ENCODE peak calls at places on chromosome 7, in nine cellular contexts. N, A, M, L, W, F, U, B and E are unnamed samples. For H3K4me1, the result is how much of the 10 kb centered on the place peaks cover.

GRCh38 chr7:43645699-43646226 is 62.9 kb downstream of the STK17A start:
- DNase-seq in M (no peak), W (no peak), A (no peak), L (no peak), N (no peak), F (no peak), B (no peak), U (no peak), E (no peak)

GRCh38 chr7:78327718-78328117 is 529.1 kb downstream of the PHTF2 start:
- DNase-seq in W (no peak), B (no peak), F (no peak), N (no peak), A (no peak), U (no peak), L (no peak), M (no peak), E (no peak)

GRCh38 chr7:96337519-96337918 is 15.6 kb upstream of the SLC25A13 start:
- DNase-seq in F (no peak), L (no peak), M (no peak), W (no peak), N (peak), A (no peak), U (no peak), B (no peak), E (no peak)

GRCh38 chr7:44094796-44095592 is 9.2 kb upstream of the AEBP1 start:
- DNase-seq in A (no peak), M (no peak), B (no peak), U (no peak), L (no peak), W (no peak), N (no peak), F (no peak), E (no peak)

GRCh38 chr7:64877714-64878610 is 25.1 kb upstream of the ZNF273 start:
- DNase-seq in U (no peak), N (no peak), L (no peak), W (peak), F (no peak), M (peak), B (peak), A (no peak), E (no peak)

GRCh38 chr7:101126651-101127459 is at the start of gene SERPINE1:
- DNase-seq in U (peak), M (peak), F (peak), N (peak), A (no peak), B (peak), L (peak), W (peak), E (peak)

GRCh38 chr7:108973075-108973474 is 403.4 kb downstream of the DNAJB9 start:
- DNase-seq in B (no peak), M (no peak), F (no peak), W (no peak), L (no peak), N (no peak), U (no peak), A (no peak), E (peak)

GRCh38 chr7:50739744-50740455 is 42.8 kb downstream of the GRB10 start:
- DNase-seq in A (no peak), M (peak), N (no peak), U (no peak), W (no peak), F (no peak), L (peak), B (no peak), E (no peak)

GRCh38 chr7:76302299-76303056 is at the start of gene HSPB1:
- DNase-seq in M (peak), W (peak), A (peak), U (peak), L (peak), N (peak), F (peak), B (peak), E (no peak)

GRCh38 chr7:137423321-137423720 is 79.8 kb upstream of the PTN start:
- DNase-seq in B (no peak), W (no peak), L (no peak), M (no peak), F (peak), N (no peak), U (no peak), A (no peak), E (no peak)

GRCh38 chr7:41097501-41097900 is 605.4 kb downstream of the INHBA start:
- DNase-seq in U (no peak), F (peak), L (no peak), A (no peak), W (no peak), N (no peak), B (no peak), M (no peak), E (no peak)
- H3K4me1 ChIP-seq in U (under half), F (under half), L (under half), A (under half), W (under half), N (under half), B (under half), M (under half), E (under half)

GRCh38 chr7:130904792-130905191 is 170.8 kb upstream of the KLF14 start:
- DNase-seq in W (no peak), F (peak), B (no peak), U (no peak), N (no peak), L (no peak), M (no peak), A (no peak), E (no peak)
- H3K4me1 ChIP-seq in W (half or more), F (under half), B (under half), U (half or more), N (under half), L (under half), M (under half), A (under half), E (under half)

GRCh38 chr7:37481154-37481553 is 32.5 kb upstream of the ELMO1 start:
- DNase-seq in U (no peak), B (no peak), F (no peak), N (no peak), A (no peak), W (no peak), M (no peak), L (no peak), E (no peak)

GRCh38 chr7:37482505-37482904 is 33.8 kb upstream of the ELMO1 start:
- DNase-seq in N (no peak), M (no peak), F (no peak), A (no peak), B (no peak), U (no peak), W (no peak), L (no peak), E (no peak)

GRCh38 chr7:37480642-37481041 is 32.0 kb upstream of the ELMO1 start:
- DNase-seq in M (no peak), U (no peak), B (no peak), F (no peak), N (peak), W (no peak), L (no peak), A (no peak), E (no peak)

GRCh38 chr7:37481722-37482288 is 33.1 kb upstream of the ELMO1 start:
- DNase-seq in M (no peak), N (no peak), F (no peak), A (no peak), W (no peak), U (no peak), B (no peak), L (no peak), E (no peak)

DNA sequence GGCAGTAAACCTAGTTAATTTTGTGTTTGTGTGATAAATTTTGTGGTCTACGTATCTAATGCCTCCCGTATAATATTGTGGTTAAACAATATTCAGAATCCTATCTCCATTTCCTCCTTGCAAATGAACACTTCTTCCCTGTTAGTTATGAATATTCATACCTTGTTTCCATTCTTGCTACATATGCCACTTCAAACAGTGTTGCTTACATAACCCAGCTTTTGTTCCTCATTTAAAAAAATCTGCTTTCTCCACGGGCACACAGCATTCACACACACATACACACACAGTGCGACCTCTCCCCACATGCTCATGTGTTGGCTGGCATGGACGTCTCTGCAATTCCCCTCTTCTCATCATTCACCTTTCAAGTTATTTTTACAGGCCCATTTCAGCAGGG is 31.4 kb upstream of the ELMO1 start:
- DNase-seq in N (no peak), A (no peak), B (no peak), W (no peak), U (no peak), L (no peak), M (no peak), F (no peak), E (no peak)
- H3K4me1 ChIP-seq in N (under half), A (under half), B (under half), W (under half), U (under half), L (under half), M (under half), F (under half), E (under half)

GRCh38 chr7:87267239-87267900 is 47.8 kb upstream of the TMEM243 start:
- DNase-seq in L (peak), A (no peak), B (no peak), F (no peak), U (no peak), W (no peak), M (no peak), N (no peak), E (no peak)
- H3K4me1 ChIP-seq in L (under half), A (under half), B (under half), F (under half), U (under half), W (under half), M (under half), N (under half), E (under half)

GRCh38 chr7:150398108-150398964 is 19.2 kb downstream of the ZNF775 start:
- DNase-seq in M (peak), W (no peak), B (no peak), F (no peak), A (no peak), N (no peak), L (no peak), U (no peak), E (no peak)
- H3K4me1 ChIP-seq in M (under half), W (under half), B (under half), F (under half), A (under half), N (under half), L (under half), U (under half), E (under half)

GRCh38 chr7:149820622-149821190 is 17.5 kb upstream of the ZNF862 start:
- DNase-seq in U (no peak), B (no peak), A (no peak), M (no peak), F (no peak), L (no peak), N (no peak), W (no peak), E (no peak)

GRCh38 chr7:149818536-149818840 is 19.7 kb upstream of the ZNF862 start:
- DNase-seq in M (no peak), L (no peak), B (no peak), F (no peak), A (no peak), U (no peak), N (no peak), W (no peak), E (no peak)

GRCh38 chr7:149819961-149820340 is 18.2 kb upstream of the ZNF862 start:
- DNase-seq in L (no peak), M (no peak), B (no peak), A (no peak), U (no peak), N (no peak), F (no peak), W (no peak), E (no peak)

GRCh38 chr7:149817836-149818535 is 20.2 kb upstream of the ZNF862 start:
- DNase-seq in U (no peak), L (no peak), B (no peak), M (no peak), W (no peak), A (no peak), F (no peak), N (no peak), E (no peak)

GRCh38 chr7:149819141-149819960 is 18.8 kb upstream of the ZNF862 start:
- DNase-seq in B (no peak), U (no peak), N (no peak), F (no peak), L (no peak), M (no peak), A (no peak), W (no peak), E (no peak)
- H3K4me1 ChIP-seq in B (under half), U (under half), N (under half), F (under half), L (under half), M (under half), A (under half), W (under half), E (under half)

GRCh38 chr7:40811666-40812065 is 676.9 kb downstream of the SUGCT start:
- DNase-seq in N (no peak), U (no peak), M (no peak), F (no peak), W (no peak), A (no peak), B (no peak), L (no peak), E (no peak)
- H3K4me1 ChIP-seq in N (under half), U (under half), M (under half), F (under half), W (under half), A (under half), B (under half), L (under half), E (under half)

GRCh38 chr7:110003827-110004226 is 1087.1 kb upstream of the LRRN3 start:
- DNase-seq in F (no peak), N (no peak), M (no peak), W (no peak), A (no peak), U (no peak), B (no peak), L (no peak), E (no peak)
- H3K4me1 ChIP-seq in F (under half), N (under half), M (under half), W (under half), A (under half), U (under half), B (under half), L (under half), E (under half)

GRCh38 chr7:908159-908918 is 32.0 kb downstream of the GET4 start:
- DNase-seq in M (no peak), B (no peak), A (no peak), N (no peak), W (no peak), L (no peak), F (no peak), U (no peak), E (no peak)

GRCh38 chr7:910441-910861 is 34.1 kb downstream of the GET4 start:
- DNase-seq in F (no peak), M (no peak), W (no peak), A (no peak), U (no peak), B (no peak), L (no peak), N (no peak), E (no peak)

GRCh38 chr7:907158-907980 is 31.0 kb downstream of the GET4 start:
- DNase-seq in L (no peak), U (no peak), F (no peak), N (peak), B (no peak), M (peak), W (no peak), A (no peak), E (no peak)

GRCh38 chr7:910931-911431 is 34.6 kb downstream of the GET4 start:
- DNase-seq in A (no peak), W (no peak), N (no peak), B (no peak), L (no peak), M (no peak), U (no peak), F (no peak), E (no peak)

DNA sequence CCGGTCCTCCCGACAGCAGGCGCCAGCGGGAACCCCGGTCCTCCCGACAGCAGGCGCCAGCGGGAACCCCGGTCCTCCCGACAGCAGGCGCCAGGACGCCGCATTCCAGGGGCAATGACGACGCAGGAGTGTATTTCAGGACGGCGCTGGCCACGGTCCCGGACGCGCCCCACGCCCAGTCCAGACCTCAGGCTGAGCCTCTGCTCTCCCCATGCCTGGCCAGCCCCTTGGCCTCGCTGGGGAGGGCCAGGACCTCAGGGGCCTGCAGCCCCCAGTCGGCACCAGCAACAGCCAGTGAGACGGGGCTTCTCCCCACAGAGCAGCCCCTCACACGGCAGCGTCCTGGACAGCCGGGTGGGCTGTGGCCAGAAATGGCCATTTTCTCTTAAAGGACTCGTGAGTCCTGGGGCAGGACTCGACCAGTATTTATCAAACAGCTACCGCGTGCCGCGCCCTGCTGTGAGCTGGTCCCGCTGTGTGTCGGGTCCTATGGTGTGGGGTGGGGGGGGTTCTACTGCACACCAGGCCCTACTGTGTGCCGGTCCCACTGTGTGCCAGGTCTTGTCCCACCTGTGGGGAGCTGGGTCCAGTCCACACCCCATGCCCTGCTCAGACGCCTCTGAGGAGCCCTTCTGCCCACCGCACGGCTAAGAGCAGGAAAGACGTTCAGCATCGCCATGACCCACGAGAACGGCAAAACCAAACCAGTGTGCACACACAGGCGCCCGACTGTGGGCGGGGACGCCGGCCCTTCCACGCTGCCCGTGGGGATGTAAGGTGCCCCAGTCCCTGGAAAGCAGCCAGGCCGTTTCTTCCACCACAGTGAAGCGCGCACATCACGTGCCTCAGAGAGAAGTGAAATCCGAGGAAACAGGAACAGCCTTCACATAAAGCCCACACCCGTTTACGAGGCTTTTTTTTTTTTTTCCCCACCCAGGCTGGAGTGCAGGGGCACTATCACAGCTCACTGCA is 33.3 kb downstream of the GET4 start:
- DNase-seq in L (no peak), B (no peak), W (peak), N (peak), A (peak), U (no peak), F (peak), M (peak), E (no peak)
- H3K4me1 ChIP-seq in L (under half), B (under half), W (under half), N (under half), A (under half), U (under half), F (under half), M (under half), E (under half)